ENCODE peak calls at places on chromosomes 2 and 18, in nine cellular contexts. O is choroid plexus epithelial cell; F is neural crest cell; Q is kidney; I is CD8-positive, alpha-beta T cell; X is hepatocyte; L is AG09319; E is AG04449; J is heart right ventricle. V is an unnamed sample.

GRCh38 chr2:42068571-42069178 is 20.9 kb downstream of the PKDCC start:
- DNase-seq in F (no peak), X (no peak), L (no peak), I (no peak), O (no peak), Q (no peak), E (no peak), J (no peak), V (no peak)

GRCh38 chr2:45412754-45413379 is 198.2 kb downstream of the SRBD1 start:
- DNase-seq in J (no peak), E (no peak), X (no peak), Q (no peak), O (peak; percentile 61), L (no peak), F (no peak), I (no peak), V (no peak)

GRCh38 chr2:105510761-105511669 is 112.2 kb upstream of the FHL2 start:
- DNase-seq in F (no peak), O (peak; percentile 81), X (peak; percentile 31), J (no peak), L (no peak), I (no peak), Q (no peak), E (no peak), V (no peak)

GRCh38 chr2:171225302-171225980 is 64.7 kb upstream of the TLK1 start:
- DNase-seq in F (no peak), Q (no peak), X (peak; percentile 7), O (peak; percentile 94), I (no peak), L (peak; percentile 22), J (no peak), E (peak; percentile 60), V (no peak)

GRCh38 chr2:196404276-196404675 is 232.9 kb upstream of the STK17B start:
- DNase-seq in F (no peak), E (no peak), I (no peak), J (no peak), X (no peak), O (peak; percentile 17), L (no peak), Q (no peak), V (no peak)

GRCh38 chr2:33457588-33458247 is 18.7 kb upstream of the RASGRP3 start:
- DNase-seq in Q (no peak), X (peak; percentile 65), L (peak; percentile 61), I (no peak), J (no peak), F (no peak), E (no peak), O (peak; percentile 72), V (no peak)

GRCh38 chr2:195848119-195848899 is 191.3 kb downstream of the SLC39A10 start:
- DNase-seq in I (no peak), L (no peak), F (no peak), Q (no peak), O (no peak), E (no peak), J (no peak), X (no peak), V (no peak)

GRCh38 chr2:99725810-99726209 is 236.0 kb upstream of the REV1 start:
- DNase-seq in I (no peak), J (no peak), X (no peak), O (peak; percentile 34), E (no peak), F (no peak), Q (no peak), L (no peak), V (no peak)

GRCh38 chr2:142165790-142166189 is 35.0 kb upstream of the LRP1B start:
- DNase-seq in I (no peak), L (no peak), X (peak; percentile 61), F (no peak), E (no peak), Q (no peak), J (no peak), O (peak; percentile 91), V (no peak)

GRCh38 chr2:26970244-26970927 is at the start of gene MAPRE3:
- DNase-seq in E (no peak), X (peak; percentile 92), L (peak; percentile 14), I (peak; percentile 85), J (peak; percentile 86), Q (peak; percentile 92), F (peak; percentile 86), O (peak; percentile 77), V (no peak)

GRCh38 chr18:13137939-13138821 is 80.4 kb upstream of the LDLRAD4 start:
- DNase-seq in I (peak; percentile 73), O (no peak), E (no peak), F (no peak), Q (no peak), L (no peak), X (no peak), J (peak; percentile 30), V (peak; percentile 39)

GRCh38 chr18:55579888-55580287 is 8.1 kb downstream of the TCF4 start:
- DNase-seq in F (no peak), E (no peak), L (no peak), J (no peak), O (peak; percentile 60), Q (no peak), X (no peak), I (no peak), V (no peak)

GRCh38 chr18:32201936-32202335 is 12.1 kb downstream of the MEP1B start:
- DNase-seq in J (no peak), O (no peak), X (no peak), Q (no peak), I (no peak), L (no peak), F (no peak), E (no peak), V (no peak)

DNA sequence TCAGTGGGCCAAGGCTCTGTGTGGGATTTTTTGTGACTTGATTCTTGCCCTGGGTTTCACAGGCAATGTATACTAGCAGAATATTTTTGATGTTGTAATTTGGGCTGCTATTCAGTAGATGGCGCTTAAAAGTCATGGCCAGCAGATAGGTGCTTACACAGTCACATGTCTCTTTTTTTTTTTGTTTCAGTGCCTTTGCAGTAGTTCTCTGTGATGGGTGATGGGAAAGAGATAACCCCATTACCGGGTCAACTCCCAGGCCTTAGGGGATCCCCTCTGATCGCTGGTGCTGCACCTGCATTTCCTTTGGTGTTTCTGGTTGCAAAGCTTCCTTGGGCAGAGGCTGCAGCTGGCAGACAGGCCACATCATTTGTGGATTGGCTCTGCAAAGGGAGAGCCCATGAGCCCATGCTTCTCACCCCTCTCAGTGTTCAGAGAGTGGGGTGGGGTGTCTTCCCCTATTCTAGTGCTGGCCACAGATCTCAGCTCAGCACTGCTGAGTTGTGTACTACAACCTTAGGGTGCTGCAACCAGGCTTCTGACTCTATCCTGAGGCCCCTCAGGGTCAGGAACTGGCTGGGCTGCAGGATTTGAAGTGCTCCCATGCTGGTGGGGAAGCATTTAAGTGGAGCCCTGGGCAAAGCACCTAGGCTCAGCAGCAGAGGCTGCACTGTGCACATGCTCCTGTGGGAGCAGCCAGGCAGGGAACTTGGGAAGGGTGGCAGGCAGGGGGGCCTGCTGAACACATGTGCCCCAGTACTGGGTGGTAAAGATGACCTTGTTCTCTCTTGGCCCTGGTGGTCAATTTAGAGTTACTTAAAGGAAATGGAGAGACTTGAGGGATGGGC is 219.8 kb upstream of the SPHKAP start:
- DNase-seq in L (no peak), X (no peak), I (no peak), J (no peak), O (peak; percentile 28), F (no peak), E (no peak), Q (no peak), V (no peak)
- TF ChIP-seq CTCF in L (no peak), X (no peak), I (no peak), J (no peak), O (peak; percentile 36), F (no peak), E (no peak), Q (no peak), V (no peak)

GRCh38 chr2:129810521-129810920 is 168.9 kb upstream of the RAB6C start:
- DNase-seq in X (no peak), I (no peak), F (no peak), Q (no peak), J (no peak), E (no peak), O (no peak), L (no peak), V (no peak)

GRCh38 chr2:129812654-129813053 is 166.8 kb upstream of the RAB6C start:
- DNase-seq in E (no peak), L (no peak), Q (no peak), F (no peak), J (no peak), X (no peak), I (no peak), O (no peak), V (no peak)

GRCh38 chr2:129812071-129812470 is 167.4 kb upstream of the RAB6C start:
- DNase-seq in O (no peak), L (no peak), F (no peak), Q (no peak), J (no peak), X (peak; percentile 77), E (no peak), I (no peak), V (no peak)

GRCh38 chr2:129817175-129817574 is 162.3 kb upstream of the RAB6C start:
- DNase-seq in L (no peak), O (no peak), Q (no peak), I (no peak), X (no peak), E (no peak), J (no peak), F (no peak), V (no peak)

DNA sequence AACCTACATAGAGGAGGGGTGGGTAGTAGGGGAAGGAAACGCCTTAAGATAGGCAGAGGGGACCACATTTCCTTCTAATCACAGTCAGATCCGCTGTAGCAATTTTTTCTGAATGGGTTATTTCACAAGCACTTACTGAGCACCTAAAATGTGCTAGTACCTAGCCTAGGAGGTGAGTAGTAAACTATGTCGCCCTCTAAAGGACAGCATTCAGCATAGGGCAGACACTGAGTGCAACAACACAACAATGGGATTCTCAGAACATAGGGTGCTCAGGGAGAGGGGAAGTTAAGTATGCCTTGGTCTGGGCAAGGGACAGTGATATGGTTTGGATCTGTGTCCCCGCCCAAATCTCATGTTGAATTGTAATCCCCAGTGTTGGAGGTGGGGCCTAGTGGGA is 166.1 kb upstream of the RAB6C start:
- DNase-seq in E (no peak), X (no peak), O (no peak), Q (no peak), F (no peak), J (no peak), L (no peak), I (no peak), V (no peak)
- TF ChIP-seq CTCF in E (no peak), X (no peak), O (no peak), Q (no peak), F (no peak), J (peak; percentile 14), L (no peak), I (no peak), V (no peak)

DNA sequence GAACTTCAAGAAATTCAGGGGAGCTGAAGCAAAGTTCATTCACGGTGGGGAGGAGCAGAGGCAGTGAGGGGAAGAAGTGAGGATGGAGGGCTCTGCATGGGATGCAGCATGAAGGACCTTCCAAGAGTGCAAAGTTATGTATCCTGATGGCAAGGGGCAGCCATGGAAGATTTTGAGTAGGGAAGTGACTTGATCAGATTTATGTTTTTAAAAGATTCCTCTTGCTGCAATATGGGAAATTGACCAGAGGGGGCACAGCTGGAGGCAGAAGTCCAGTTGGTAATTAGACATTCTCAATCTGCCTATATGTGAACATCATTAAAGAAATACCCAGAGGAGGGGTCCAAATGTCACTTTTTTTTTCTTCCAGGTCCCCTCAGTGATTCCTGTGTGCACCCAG is 21.5 kb upstream of the ANXA4 start:
- DNase-seq in I (no peak), O (peak; percentile 58), F (no peak), X (no peak), J (no peak), L (no peak), Q (no peak), E (no peak), V (no peak)
- TF ChIP-seq CTCF in I (no peak), O (peak; percentile 68), F (peak; percentile 50), X (peak; percentile 24), J (peak; percentile 39), L (peak; percentile 46), Q (no peak), E (peak; percentile 40), V (peak; percentile 22)

GRCh38 chr2:126658910-126659613 is 3.1 kb downstream of the GYPC start:
- DNase-seq in Q (peak; percentile 87), L (no peak), O (peak; percentile 75), X (no peak), I (peak; percentile 50), J (peak; percentile 70), E (no peak), F (no peak), V (peak; percentile 34)
- TF ChIP-seq CTCF in Q (peak; percentile 24), L (no peak), O (peak; percentile 24), X (no peak), I (no peak), J (no peak), E (no peak), F (no peak), V (no peak)